ENCODE peak calls at places on chromosomes 7 and 10, in six cellular contexts. One of them, this sample, is unnamed.
A peak's percentile ranks its signal among the peaks of the same experiment; 100 is the strongest.

GRCh38 chr10:74992068-74992467 is 119.4 kb upstream of the SAMD8 start:
- DNase-seq in AG04449: no peak
- DNase-seq in fibroblast of the aortic adventitia: no peak
- DNase-seq in AG09309: no peak
- DNase-seq in IMR-90: no peak
- DNase-seq in cardiac muscle cell: no peak
- DNase-seq in this sample: no peak

GRCh38 chr10:22681783-22682183 is 32.6 kb downstream of the PIP4K2A start:
- DNase-seq in AG04449: no peak
- DNase-seq in AG09309: no peak
- DNase-seq in fibroblast of the aortic adventitia: peak; percentile 87
- DNase-seq in IMR-90: peak; percentile 74
- DNase-seq in cardiac muscle cell: no peak
- DNase-seq in this sample: no peak

GRCh38 chr10:110269641-110270318 is 34.9 kb downstream of the SMNDC1 start:
- DNase-seq in IMR-90: peak; percentile 25
- DNase-seq in fibroblast of the aortic adventitia: peak; percentile 38
- DNase-seq in AG09309: no peak
- DNase-seq in cardiac muscle cell: peak; percentile 42
- DNase-seq in AG04449: no peak
- DNase-seq in this sample: no peak

GRCh38 chr7:98630770-98631169 is 13.7 kb downstream of the NPTX2 start:
- DNase-seq in IMR-90: no peak
- DNase-seq in cardiac muscle cell: no peak
- DNase-seq in AG09309: no peak
- DNase-seq in AG04449: no peak
- DNase-seq in fibroblast of the aortic adventitia: no peak
- DNase-seq in this sample: no peak

GRCh38 chr7:81013036-81013435 is 94.2 kb upstream of the SEMA3C start:
- DNase-seq in AG04449: peak; percentile 19
- DNase-seq in fibroblast of the aortic adventitia: peak; percentile 73
- DNase-seq in IMR-90: peak; percentile 48
- DNase-seq in cardiac muscle cell: peak; percentile 24
- DNase-seq in AG09309: peak; percentile 44
- DNase-seq in this sample: peak; percentile 68

GRCh38 chr7:33819658-33820057 is 85.7 kb upstream of the BMPER start:
- DNase-seq in IMR-90: no peak
- DNase-seq in fibroblast of the aortic adventitia: no peak
- DNase-seq in AG09309: no peak
- DNase-seq in cardiac muscle cell: no peak
- DNase-seq in AG04449: no peak
- DNase-seq in this sample: no peak

GRCh38 chr7:28725911-28726310 is 232.2 kb downstream of the TRIL start:
- DNase-seq in cardiac muscle cell: no peak
- DNase-seq in IMR-90: peak; percentile 49
- DNase-seq in fibroblast of the aortic adventitia: no peak
- DNase-seq in AG09309: no peak
- DNase-seq in AG04449: no peak
- DNase-seq in this sample: no peak

GRCh38 chr10:86876748-86877147 is 80.7 kb downstream of the MMRN2 start:
- DNase-seq in AG09309: no peak
- DNase-seq in cardiac muscle cell: no peak
- DNase-seq in AG04449: peak; percentile 14
- DNase-seq in fibroblast of the aortic adventitia: no peak
- DNase-seq in IMR-90: peak; percentile 79
- DNase-seq in this sample: no peak

GRCh38 chr7:142438235-142438922 is 180.5 kb upstream of the PRSS58 start:
- DNase-seq in IMR-90: peak; percentile 64
- DNase-seq in fibroblast of the aortic adventitia: peak; percentile 32
- DNase-seq in AG04449: no peak
- DNase-seq in AG09309: no peak
- DNase-seq in cardiac muscle cell: peak; percentile 57
- DNase-seq in this sample: no peak

GRCh38 chr7:32588657-32589056 is 93.4 kb downstream of the AVL9 start:
- DNase-seq in IMR-90: peak; percentile 73
- DNase-seq in fibroblast of the aortic adventitia: peak; percentile 46
- DNase-seq in AG09309: peak; percentile 59
- DNase-seq in AG04449: peak; percentile 41
- DNase-seq in cardiac muscle cell: peak; percentile 62
- DNase-seq in this sample: peak; percentile 80

GRCh38 chr7:68247566-68247965 is 1250.9 kb downstream of the TYW1 start:
- DNase-seq in fibroblast of the aortic adventitia: no peak
- DNase-seq in IMR-90: no peak
- DNase-seq in cardiac muscle cell: no peak
- DNase-seq in AG04449: no peak
- DNase-seq in AG09309: no peak
- DNase-seq in this sample: peak; percentile 44

GRCh38 chr7:35647171-35647574 is 47.8 kb downstream of the HERPUD2 start:
- DNase-seq in AG04449: no peak
- DNase-seq in fibroblast of the aortic adventitia: no peak
- DNase-seq in IMR-90: peak; percentile 36
- DNase-seq in cardiac muscle cell: peak; percentile 38
- DNase-seq in AG09309: no peak
- DNase-seq in this sample: no peak

GRCh38 chr10:11231285-11231684 is 213.6 kb downstream of the CELF2 start:
- DNase-seq in IMR-90: no peak
- DNase-seq in fibroblast of the aortic adventitia: no peak
- DNase-seq in AG09309: no peak
- DNase-seq in cardiac muscle cell: no peak
- DNase-seq in AG04449: no peak
- DNase-seq in this sample: no peak

GRCh38 chr7:90178592-90179279 is 24.5 kb downstream of the STEAP1 start:
- DNase-seq in IMR-90: peak; percentile 67
- DNase-seq in AG09309: peak; percentile 74
- DNase-seq in AG04449: no peak
- DNase-seq in fibroblast of the aortic adventitia: peak; percentile 69
- DNase-seq in cardiac muscle cell: no peak
- DNase-seq in this sample: peak; percentile 86

GRCh38 chr10:65041307-65041706 is 1520.1 kb downstream of the REEP3 start:
- DNase-seq in fibroblast of the aortic adventitia: no peak
- DNase-seq in AG09309: no peak
- DNase-seq in AG04449: no peak
- DNase-seq in IMR-90: no peak
- DNase-seq in cardiac muscle cell: no peak
- DNase-seq in this sample: no peak

GRCh38 chr7:130904792-130905191 is 170.8 kb upstream of the KLF14 start:
- DNase-seq in AG04449: no peak
- DNase-seq in fibroblast of the aortic adventitia: no peak
- DNase-seq in IMR-90: peak; percentile 30
- DNase-seq in AG09309: no peak
- DNase-seq in cardiac muscle cell: no peak
- DNase-seq in this sample: no peak

GRCh38 chr7:78709658-78710057 is 743.8 kb downstream of the MAGI2 start:
- DNase-seq in AG04449: no peak
- DNase-seq in IMR-90: no peak
- DNase-seq in cardiac muscle cell: no peak
- DNase-seq in fibroblast of the aortic adventitia: no peak
- DNase-seq in AG09309: no peak
- DNase-seq in this sample: no peak

GRCh38 chr10:57830877-57831535 is 436.7 kb downstream of the IPMK start:
- DNase-seq in AG09309: no peak
- DNase-seq in AG04449: no peak
- DNase-seq in cardiac muscle cell: no peak
- DNase-seq in fibroblast of the aortic adventitia: no peak
- DNase-seq in IMR-90: no peak
- DNase-seq in this sample: no peak

GRCh38 chr7:5349437-5350173 is 66.9 kb downstream of the SLC29A4 start:
- DNase-seq in IMR-90: no peak
- DNase-seq in fibroblast of the aortic adventitia: no peak
- DNase-seq in cardiac muscle cell: peak; percentile 56
- DNase-seq in AG09309: no peak
- DNase-seq in AG04449: no peak
- DNase-seq in this sample: no peak

GRCh38 chr10:113665806-113666354 is 2.0 kb upstream of the NRAP start:
- DNase-seq in cardiac muscle cell: no peak
- DNase-seq in IMR-90: peak; percentile 93
- DNase-seq in fibroblast of the aortic adventitia: peak; percentile 88
- DNase-seq in AG09309: peak; percentile 37
- DNase-seq in AG04449: peak; percentile 70
- DNase-seq in this sample: no peak

GRCh38 chr7:81638216-81638615 is 131.6 kb downstream of the HGF start:
- DNase-seq in fibroblast of the aortic adventitia: peak; percentile 92
- DNase-seq in AG09309: peak; percentile 92
- DNase-seq in AG04449: peak; percentile 85
- DNase-seq in cardiac muscle cell: no peak
- DNase-seq in IMR-90: peak; percentile 87
- DNase-seq in this sample: no peak

GRCh38 chr10:34528320-34528719 is 286.8 kb downstream of the PARD3 start:
- DNase-seq in IMR-90: peak; percentile 93
- DNase-seq in AG09309: peak; percentile 81
- DNase-seq in cardiac muscle cell: no peak
- DNase-seq in AG04449: peak; percentile 80
- DNase-seq in fibroblast of the aortic adventitia: peak; percentile 92
- DNase-seq in this sample: peak; percentile 95

GRCh38 chr7:18495412-18496335 is at the start of gene HDAC9:
- DNase-seq in fibroblast of the aortic adventitia: peak; percentile 62
- DNase-seq in AG09309: no peak
- DNase-seq in cardiac muscle cell: peak; percentile 86
- DNase-seq in IMR-90: peak; percentile 48
- DNase-seq in AG04449: no peak
- DNase-seq in this sample: peak; percentile 65

GRCh38 chr7:142240546-142240945 is 17.3 kb downstream of the PRSS58 start:
- DNase-seq in AG09309: no peak
- DNase-seq in cardiac muscle cell: no peak
- DNase-seq in IMR-90: no peak
- DNase-seq in fibroblast of the aortic adventitia: no peak
- DNase-seq in AG04449: no peak
- DNase-seq in this sample: no peak

GRCh38 chr10:7832060-7832459 is 13.8 kb downstream of the TAF3 start:
- DNase-seq in AG09309: no peak
- DNase-seq in fibroblast of the aortic adventitia: no peak
- DNase-seq in AG04449: no peak
- DNase-seq in cardiac muscle cell: no peak
- DNase-seq in IMR-90: no peak
- DNase-seq in this sample: no peak

GRCh38 chr7:37287093-37287492 is 161.6 kb downstream of the ELMO1 start:
- DNase-seq in AG04449: no peak
- DNase-seq in IMR-90: no peak
- DNase-seq in cardiac muscle cell: no peak
- DNase-seq in fibroblast of the aortic adventitia: no peak
- DNase-seq in AG09309: no peak
- DNase-seq in this sample: no peak

GRCh38 chr7:16743207-16743606 is 10.3 kb upstream of the TSPAN13 start:
- DNase-seq in IMR-90: peak; percentile 78
- DNase-seq in AG04449: no peak
- DNase-seq in AG09309: no peak
- DNase-seq in cardiac muscle cell: no peak
- DNase-seq in fibroblast of the aortic adventitia: peak; percentile 31
- DNase-seq in this sample: no peak

DNA sequence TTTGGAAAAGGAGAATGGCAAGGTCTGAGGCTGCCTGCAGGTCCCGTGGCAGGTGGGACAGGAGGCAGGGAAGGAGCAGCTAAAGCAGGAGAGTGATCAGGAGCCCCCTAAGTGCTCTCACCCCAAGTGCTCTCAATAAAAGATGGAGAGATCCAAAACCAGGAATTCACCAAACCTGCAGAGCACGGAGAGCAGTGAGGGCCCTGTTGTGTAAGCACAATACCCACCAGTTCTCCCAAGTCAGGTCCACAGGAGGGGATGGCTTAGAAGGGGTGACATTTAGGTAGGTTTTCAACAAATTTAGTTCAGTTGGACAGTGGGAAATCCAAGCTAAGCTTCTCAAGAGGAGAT is 40.8 kb downstream of the GNA12 start:
- DNase-seq in cardiac muscle cell: no peak
- DNase-seq in AG09309: no peak
- DNase-seq in fibroblast of the aortic adventitia: no peak
- DNase-seq in IMR-90: no peak
- DNase-seq in AG04449: no peak
- DNase-seq in this sample: no peak
- H3K4me3 ChIP-seq in cardiac muscle cell: no peak overlapping the region
- H3K4me3 ChIP-seq in AG09309: no peak overlapping the region
- H3K4me3 ChIP-seq in fibroblast of the aortic adventitia: no peak overlapping the region
- H3K4me3 ChIP-seq in IMR-90: peak overlapping the region; percentile 3
- H3K4me3 ChIP-seq in AG04449: no peak overlapping the region
- H3K4me3 ChIP-seq in this sample: no peak overlapping the region

GRCh38 chr10:76329891-76330575 is 898.6 kb downstream of the LRMDA start:
- DNase-seq in fibroblast of the aortic adventitia: peak; percentile 69
- DNase-seq in AG09309: no peak
- DNase-seq in cardiac muscle cell: no peak
- DNase-seq in AG04449: no peak
- DNase-seq in IMR-90: peak; percentile 62
- DNase-seq in this sample: no peak
- H3K4me3 ChIP-seq in fibroblast of the aortic adventitia: no peak overlapping the region
- H3K4me3 ChIP-seq in AG09309: no peak overlapping the region
- H3K4me3 ChIP-seq in cardiac muscle cell: no peak overlapping the region
- H3K4me3 ChIP-seq in AG04449: no peak overlapping the region
- H3K4me3 ChIP-seq in IMR-90: no peak overlapping the region
- H3K4me3 ChIP-seq in this sample: no peak overlapping the region

DNA sequence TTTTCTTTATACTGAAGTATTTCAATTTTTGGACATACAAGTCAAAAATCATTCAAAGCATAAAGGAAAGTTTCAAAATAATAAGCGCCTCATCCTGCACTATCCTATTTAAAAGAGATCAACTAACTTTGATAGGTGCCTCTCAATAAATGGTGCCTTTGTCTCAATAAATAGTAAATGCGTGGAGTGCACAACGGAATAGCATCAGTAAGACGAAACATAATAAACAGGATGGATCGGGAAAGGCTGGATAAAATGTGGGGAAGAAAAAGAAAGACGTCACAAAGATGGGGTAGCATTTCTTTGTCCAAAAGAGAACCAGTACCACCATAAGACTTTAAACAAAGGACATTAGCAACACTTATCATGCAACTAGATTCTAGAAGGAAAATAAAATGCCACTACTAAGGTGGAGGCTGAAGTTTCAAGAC is 574 bp upstream of the PRKAR2B start:
- DNase-seq in cardiac muscle cell: no peak
- DNase-seq in AG04449: no peak
- DNase-seq in fibroblast of the aortic adventitia: peak; percentile 8
- DNase-seq in IMR-90: peak; percentile 4
- DNase-seq in AG09309: no peak
- DNase-seq in this sample: no peak
- H3K4me3 ChIP-seq in cardiac muscle cell: peak overlapping the region; percentile 21
- H3K4me3 ChIP-seq in AG04449: peak overlapping the region; percentile 71
- H3K4me3 ChIP-seq in fibroblast of the aortic adventitia: peak overlapping the region; percentile 68
- H3K4me3 ChIP-seq in IMR-90: peak overlapping the region; percentile 93
- H3K4me3 ChIP-seq in AG09309: peak overlapping the region; percentile 45
- H3K4me3 ChIP-seq in this sample: peak overlapping the region; percentile 48

DNA sequence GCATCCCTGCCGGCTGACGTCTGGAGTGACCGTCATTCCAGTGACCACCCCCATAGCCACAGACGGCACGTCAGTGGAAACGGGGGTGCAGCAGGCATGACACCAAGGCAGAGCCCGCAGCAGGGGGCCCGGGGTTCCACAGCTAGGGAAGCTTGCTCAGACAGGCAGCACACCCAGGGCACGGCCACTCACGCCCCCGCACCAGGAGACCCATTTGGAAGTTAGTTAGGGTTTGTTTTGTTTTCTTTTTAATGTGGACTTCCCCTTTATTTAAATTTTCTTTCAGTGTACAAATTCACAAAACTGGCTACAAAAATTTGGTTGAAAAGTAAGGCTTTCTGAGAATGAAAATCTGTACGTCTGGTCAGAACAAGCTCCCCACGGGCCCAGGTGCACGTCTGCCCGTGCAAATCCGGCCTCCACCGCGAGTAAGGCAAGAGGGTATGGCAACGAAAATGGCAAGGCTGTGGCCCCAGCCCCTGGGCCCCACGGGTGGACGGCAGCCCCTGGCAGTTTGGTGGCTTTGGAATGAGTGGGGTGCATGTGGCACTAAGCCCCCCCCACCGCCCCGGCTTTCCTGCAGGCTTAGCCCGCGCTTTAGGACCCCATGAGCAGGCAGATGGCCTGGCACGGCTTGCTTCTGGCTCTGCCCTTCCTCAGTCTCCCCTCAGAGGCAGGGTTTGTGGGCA is 124.2 kb downstream of the FAM53B start:
- DNase-seq in fibroblast of the aortic adventitia: no peak
- DNase-seq in cardiac muscle cell: no peak
- DNase-seq in IMR-90: no peak
- DNase-seq in AG09309: no peak
- DNase-seq in AG04449: no peak
- DNase-seq in this sample: no peak
- H3K4me3 ChIP-seq in fibroblast of the aortic adventitia: no peak overlapping the region
- H3K4me3 ChIP-seq in cardiac muscle cell: no peak overlapping the region
- H3K4me3 ChIP-seq in IMR-90: no peak overlapping the region
- H3K4me3 ChIP-seq in AG09309: no peak overlapping the region
- H3K4me3 ChIP-seq in AG04449: no peak overlapping the region
- H3K4me3 ChIP-seq in this sample: no peak overlapping the region

This sample was measured in epithelial cell of proximal tubule.